ENCODE peak calls at places on chromosomes 16 and 17, in ten cellular contexts. One of them, this sample, is unnamed.
A peak's percentile ranks its signal among the peaks of the same experiment; 100 is the strongest.

GRCh38 chr17:50354776-50355175 is 8.8 kb downstream of the XYLT2 start:
- DNase-seq in heart left ventricle: no peak
- DNase-seq in A549: no peak
- DNase-seq in ovary: no peak
- DNase-seq in esophagus squamous epithelium: no peak
- DNase-seq in vagina: no peak
- DNase-seq in endothelial cell of umbilical vein: no peak
- DNase-seq in Peyer's patch: peak; percentile 46
- DNase-seq in adrenal gland: no peak
- DNase-seq in prostate gland: no peak
- DNase-seq in this sample: no peak

GRCh38 chr17:12983986-12984932 is 33.6 kb downstream of the ELAC2 start:
- DNase-seq in heart left ventricle: peak; percentile 79
- DNase-seq in A549: no peak
- DNase-seq in ovary: peak; percentile 63
- DNase-seq in esophagus squamous epithelium: no peak
- DNase-seq in vagina: peak; percentile 92
- DNase-seq in endothelial cell of umbilical vein: no peak
- DNase-seq in Peyer's patch: peak; percentile 58
- DNase-seq in adrenal gland: peak; percentile 47
- DNase-seq in prostate gland: no peak
- DNase-seq in this sample: peak; percentile 86

GRCh38 chr16:70778901-70779309 is 22.1 kb downstream of the VAC14 start:
- DNase-seq in heart left ventricle: peak; percentile 32
- DNase-seq in A549: peak; percentile 87
- DNase-seq in ovary: peak; percentile 87
- DNase-seq in esophagus squamous epithelium: no peak
- DNase-seq in vagina: peak; percentile 92
- DNase-seq in endothelial cell of umbilical vein: peak; percentile 7
- DNase-seq in Peyer's patch: peak; percentile 62
- DNase-seq in adrenal gland: peak; percentile 52
- DNase-seq in prostate gland: peak; percentile 35
- DNase-seq in this sample: peak; percentile 89

GRCh38 chr17:68456529-68457167 is 648 bp downstream of the WIPI1 start:
- DNase-seq in heart left ventricle: peak; percentile 89
- DNase-seq in A549: peak; percentile 84
- DNase-seq in ovary: peak; percentile 76
- DNase-seq in esophagus squamous epithelium: no peak
- DNase-seq in vagina: no peak
- DNase-seq in endothelial cell of umbilical vein: peak; percentile 87
- DNase-seq in Peyer's patch: peak; percentile 81
- DNase-seq in adrenal gland: peak; percentile 93
- DNase-seq in prostate gland: peak; percentile 78
- DNase-seq in this sample: peak; percentile 77

GRCh38 chr16:57092786-57093301 is 461 bp downstream of the CPNE2 start:
- DNase-seq in heart left ventricle: peak; percentile 47
- DNase-seq in A549: no peak
- DNase-seq in ovary: peak; percentile 50
- DNase-seq in esophagus squamous epithelium: no peak
- DNase-seq in vagina: no peak
- DNase-seq in endothelial cell of umbilical vein: peak; percentile 48
- DNase-seq in Peyer's patch: peak; percentile 65
- DNase-seq in adrenal gland: peak; percentile 27
- DNase-seq in prostate gland: peak; percentile 34
- DNase-seq in this sample: no peak

GRCh38 chr17:82963104-82963950 is 116.1 kb upstream of the METRNL start:
- DNase-seq in heart left ventricle: peak; percentile 86
- DNase-seq in A549: peak; percentile 28
- DNase-seq in ovary: peak; percentile 77
- DNase-seq in esophagus squamous epithelium: no peak
- DNase-seq in vagina: no peak
- DNase-seq in endothelial cell of umbilical vein: peak; percentile 76
- DNase-seq in Peyer's patch: peak; percentile 84
- DNase-seq in adrenal gland: peak; percentile 79
- DNase-seq in prostate gland: peak; percentile 59
- DNase-seq in this sample: peak; percentile 70

GRCh38 chr17:49753959-49754391 is 10.0 kb downstream of the FAM117A start:
- DNase-seq in heart left ventricle: peak; percentile 72
- DNase-seq in A549: no peak
- DNase-seq in ovary: no peak
- DNase-seq in esophagus squamous epithelium: no peak
- DNase-seq in vagina: no peak
- DNase-seq in endothelial cell of umbilical vein: no peak
- DNase-seq in Peyer's patch: no peak
- DNase-seq in adrenal gland: no peak
- DNase-seq in prostate gland: no peak
- DNase-seq in this sample: peak; percentile 68

GRCh38 chr17:21253646-21254441 is 634 bp upstream of the NATD1 start:
- DNase-seq in heart left ventricle: no peak
- DNase-seq in A549: no peak
- DNase-seq in ovary: no peak
- DNase-seq in esophagus squamous epithelium: no peak
- DNase-seq in vagina: no peak
- DNase-seq in endothelial cell of umbilical vein: no peak
- DNase-seq in Peyer's patch: no peak
- DNase-seq in adrenal gland: no peak
- DNase-seq in prostate gland: no peak
- DNase-seq in this sample: no peak

GRCh38 chr17:77315551-77316190 is 174.9 kb downstream of the SEC14L1 start:
- DNase-seq in heart left ventricle: no peak
- DNase-seq in A549: no peak
- DNase-seq in ovary: no peak
- DNase-seq in esophagus squamous epithelium: no peak
- DNase-seq in vagina: no peak
- DNase-seq in endothelial cell of umbilical vein: peak; percentile 38
- DNase-seq in Peyer's patch: peak; percentile 51
- DNase-seq in adrenal gland: peak; percentile 39
- DNase-seq in prostate gland: no peak
- DNase-seq in this sample: no peak

GRCh38 chr17:40779181-40779909 is 3.0 kb downstream of the KRT27 start:
- DNase-seq in heart left ventricle: no peak
- DNase-seq in A549: peak; percentile 45
- DNase-seq in ovary: no peak
- DNase-seq in esophagus squamous epithelium: no peak
- DNase-seq in vagina: no peak
- DNase-seq in endothelial cell of umbilical vein: no peak
- DNase-seq in Peyer's patch: no peak
- DNase-seq in adrenal gland: no peak
- DNase-seq in prostate gland: no peak
- DNase-seq in this sample: no peak

GRCh38 chr16:11994187-11995119 is 17.9 kb downstream of the SNX29 start:
- DNase-seq in heart left ventricle: peak; percentile 52
- DNase-seq in A549: no peak
- DNase-seq in ovary: no peak
- DNase-seq in esophagus squamous epithelium: no peak
- DNase-seq in vagina: no peak
- DNase-seq in endothelial cell of umbilical vein: peak; percentile 68
- DNase-seq in Peyer's patch: peak; percentile 56
- DNase-seq in adrenal gland: peak; percentile 61
- DNase-seq in prostate gland: no peak
- DNase-seq in this sample: no peak

GRCh38 chr17:28599311-28600184 is 723 bp upstream of the SPAG5 start:
- DNase-seq in heart left ventricle: peak; percentile 63
- DNase-seq in A549: peak; percentile 83
- DNase-seq in ovary: peak; percentile 80
- DNase-seq in esophagus squamous epithelium: no peak
- DNase-seq in vagina: peak; percentile 90
- DNase-seq in endothelial cell of umbilical vein: peak; percentile 87
- DNase-seq in Peyer's patch: peak; percentile 84
- DNase-seq in adrenal gland: peak; percentile 85
- DNase-seq in prostate gland: peak; percentile 56
- DNase-seq in this sample: peak; percentile 73

DNA sequence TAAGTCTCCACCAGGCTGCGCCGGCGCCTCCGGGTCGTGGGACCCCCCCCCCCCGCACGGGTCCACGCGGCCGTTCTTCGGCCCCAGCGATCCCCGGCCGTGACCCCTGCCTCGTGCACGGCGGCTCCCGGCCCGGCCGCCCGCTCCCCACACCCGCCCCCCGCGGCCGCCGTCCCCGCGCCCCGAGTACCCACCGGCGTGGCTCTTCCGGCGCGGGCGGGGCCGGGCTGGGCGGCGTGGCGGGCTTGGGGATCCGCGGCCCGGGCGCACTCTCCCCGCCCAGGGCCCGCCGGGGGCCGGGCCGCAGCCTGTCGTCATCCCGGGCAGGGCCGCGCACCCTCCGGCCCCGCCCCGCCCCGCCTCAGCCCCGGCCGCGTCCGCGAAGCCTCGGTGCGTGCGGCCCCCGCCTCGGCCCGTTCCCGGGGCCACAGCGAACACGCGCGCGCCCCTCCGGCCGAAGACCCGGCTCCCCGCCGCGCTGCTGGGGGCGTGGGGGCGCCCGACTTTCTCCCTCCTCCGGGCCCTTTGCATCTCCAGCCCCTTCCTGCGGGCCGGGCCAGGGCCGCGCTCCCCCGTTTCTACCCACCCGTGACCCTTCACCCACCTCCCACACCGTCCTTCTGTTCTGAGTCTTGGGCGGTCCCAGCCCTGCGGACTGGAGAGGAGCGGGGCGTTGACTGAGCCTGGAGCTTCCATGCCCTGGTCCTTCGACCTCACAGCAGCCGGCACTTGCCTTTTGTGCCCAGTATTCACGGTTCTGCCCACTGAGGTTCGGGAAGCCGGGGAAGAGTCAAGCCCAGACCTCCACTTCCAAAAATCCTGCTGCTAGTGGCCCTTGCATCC is 859 bp downstream of the MYO1C start:
- DNase-seq in heart left ventricle: peak; percentile 82
- DNase-seq in A549: no peak
- DNase-seq in ovary: peak; percentile 73
- DNase-seq in esophagus squamous epithelium: no peak
- DNase-seq in vagina: peak; percentile 92
- DNase-seq in endothelial cell of umbilical vein: no peak
- DNase-seq in Peyer's patch: peak; percentile 83
- DNase-seq in adrenal gland: peak; percentile 63
- DNase-seq in prostate gland: no peak
- DNase-seq in this sample: peak; percentile 63
- TF ChIP-seq POLR2A in heart left ventricle: peak; percentile 2
- TF ChIP-seq POLR2A in A549: peak; percentile 30
- TF ChIP-seq POLR2A in ovary: no peak
- TF ChIP-seq POLR2A in esophagus squamous epithelium: no peak
- TF ChIP-seq POLR2A in vagina: no peak
- TF ChIP-seq POLR2A in endothelial cell of umbilical vein: peak; percentile 42
- TF ChIP-seq POLR2A in Peyer's patch: no peak
- TF ChIP-seq POLR2A in adrenal gland: no peak
- TF ChIP-seq POLR2A in prostate gland: no peak
- TF ChIP-seq POLR2A in this sample: no peak

GRCh38 chr16:89473791-89474414 is 16.5 kb downstream of the ANKRD11 start:
- DNase-seq in heart left ventricle: no peak
- DNase-seq in A549: no peak
- DNase-seq in ovary: no peak
- DNase-seq in esophagus squamous epithelium: no peak
- DNase-seq in vagina: no peak
- DNase-seq in endothelial cell of umbilical vein: no peak
- DNase-seq in Peyer's patch: no peak
- DNase-seq in adrenal gland: peak; percentile 31
- DNase-seq in prostate gland: no peak
- DNase-seq in this sample: no peak

GRCh38 chr16:89475144-89475543 is 15.2 kb downstream of the ANKRD11 start:
- DNase-seq in heart left ventricle: no peak
- DNase-seq in A549: no peak
- DNase-seq in ovary: no peak
- DNase-seq in esophagus squamous epithelium: no peak
- DNase-seq in vagina: no peak
- DNase-seq in endothelial cell of umbilical vein: no peak
- DNase-seq in Peyer's patch: no peak
- DNase-seq in adrenal gland: no peak
- DNase-seq in prostate gland: no peak
- DNase-seq in this sample: no peak

GRCh38 chr16:89478576-89479221 is 11.7 kb downstream of the ANKRD11 start:
- DNase-seq in heart left ventricle: no peak
- DNase-seq in A549: peak; percentile 44
- DNase-seq in ovary: no peak
- DNase-seq in esophagus squamous epithelium: no peak
- DNase-seq in vagina: no peak
- DNase-seq in endothelial cell of umbilical vein: no peak
- DNase-seq in Peyer's patch: no peak
- DNase-seq in adrenal gland: no peak
- DNase-seq in prostate gland: no peak
- DNase-seq in this sample: no peak

GRCh38 chr16:89476811-89477261 is 13.5 kb downstream of the ANKRD11 start:
- DNase-seq in heart left ventricle: no peak
- DNase-seq in A549: no peak
- DNase-seq in ovary: no peak
- DNase-seq in esophagus squamous epithelium: no peak
- DNase-seq in vagina: no peak
- DNase-seq in endothelial cell of umbilical vein: no peak
- DNase-seq in Peyer's patch: no peak
- DNase-seq in adrenal gland: no peak
- DNase-seq in prostate gland: no peak
- DNase-seq in this sample: no peak

GRCh38 chr16:89476379-89476778 is 14.0 kb downstream of the ANKRD11 start:
- DNase-seq in heart left ventricle: no peak
- DNase-seq in A549: no peak
- DNase-seq in ovary: no peak
- DNase-seq in esophagus squamous epithelium: no peak
- DNase-seq in vagina: no peak
- DNase-seq in endothelial cell of umbilical vein: no peak
- DNase-seq in Peyer's patch: no peak
- DNase-seq in adrenal gland: no peak
- DNase-seq in prostate gland: peak; percentile 68
- DNase-seq in this sample: no peak
- H3K4me1 ChIP-seq in heart left ventricle: peaks cover 74% of the 10 kb centered on the region
- H3K4me1 ChIP-seq in A549: peaks cover 77% of the 10 kb centered on the region
- H3K4me1 ChIP-seq in ovary: peaks cover 33% of the 10 kb centered on the region
- H3K4me1 ChIP-seq in esophagus squamous epithelium: peaks cover 49% of the 10 kb centered on the region
- H3K4me1 ChIP-seq in vagina: peaks cover 100% of the 10 kb centered on the region
- H3K4me1 ChIP-seq in endothelial cell of umbilical vein: peaks cover 2% of the 10 kb centered on the region
- H3K4me1 ChIP-seq in Peyer's patch: peaks cover 14% of the 10 kb centered on the region
- H3K4me1 ChIP-seq in adrenal gland: peaks cover 58% of the 10 kb centered on the region
- H3K4me1 ChIP-seq in prostate gland: peaks cover 13% of the 10 kb centered on the region
- H3K4me1 ChIP-seq in this sample: peaks cover 3% of the 10 kb centered on the region

GRCh38 chr17:8383143-8383974 is at the start of gene RPL26:
- DNase-seq in heart left ventricle: peak; percentile 97
- DNase-seq in A549: peak; percentile 99
- DNase-seq in ovary: peak; percentile 99
- DNase-seq in esophagus squamous epithelium: peak; percentile 84
- DNase-seq in vagina: peak; percentile 96
- DNase-seq in endothelial cell of umbilical vein: peak; percentile 98
- DNase-seq in Peyer's patch: peak; percentile 99
- DNase-seq in adrenal gland: peak; percentile 98
- DNase-seq in prostate gland: peak; percentile 97
- DNase-seq in this sample: peak; percentile 99
- TF ChIP-seq POLR2A in heart left ventricle: peak; percentile 73
- TF ChIP-seq POLR2A in A549: peak; percentile 98
- TF ChIP-seq POLR2A in ovary: peak; percentile 77
- TF ChIP-seq POLR2A in esophagus squamous epithelium: peak; percentile 85
- TF ChIP-seq POLR2A in vagina: no peak
- TF ChIP-seq POLR2A in endothelial cell of umbilical vein: peak; percentile 97
- TF ChIP-seq POLR2A in Peyer's patch: peak; percentile 76
- TF ChIP-seq POLR2A in adrenal gland: peak; percentile 83
- TF ChIP-seq POLR2A in prostate gland: peak; percentile 48
- TF ChIP-seq POLR2A in this sample: peak; percentile 21

DNA sequence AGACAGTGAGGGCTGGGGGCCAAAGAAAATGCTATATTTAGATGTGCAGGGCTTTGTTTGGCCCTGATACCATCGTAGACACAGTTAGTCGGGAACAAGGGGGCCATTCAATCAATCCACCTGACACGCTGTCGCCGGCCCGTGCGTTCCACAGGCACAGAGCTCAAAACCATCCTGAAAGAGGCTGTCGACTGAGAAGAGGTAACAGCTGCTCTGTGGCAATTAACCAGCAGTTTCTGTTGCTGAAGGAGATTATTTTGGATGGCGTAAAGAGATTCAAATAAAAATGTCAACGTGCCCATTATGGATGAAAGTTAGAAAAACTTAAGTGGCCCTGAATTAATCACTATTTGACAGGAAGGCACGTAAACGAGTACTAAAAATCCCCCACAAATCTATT is 276.2 kb upstream of the IRX5 start:
- DNase-seq in heart left ventricle: no peak
- DNase-seq in A549: no peak
- DNase-seq in ovary: no peak
- DNase-seq in esophagus squamous epithelium: no peak
- DNase-seq in vagina: no peak
- DNase-seq in endothelial cell of umbilical vein: no peak
- DNase-seq in Peyer's patch: no peak
- DNase-seq in adrenal gland: no peak
- DNase-seq in prostate gland: no peak
- DNase-seq in this sample: no peak
- H3K4me1 ChIP-seq in heart left ventricle: peaks cover 21% of the 10 kb centered on the region
- H3K4me1 ChIP-seq in A549: no peaks in the 10 kb centered on the region
- H3K4me1 ChIP-seq in ovary: peaks cover 7% of the 10 kb centered on the region
- H3K4me1 ChIP-seq in esophagus squamous epithelium: no peaks in the 10 kb centered on the region
- H3K4me1 ChIP-seq in vagina: peaks cover 37% of the 10 kb centered on the region
- H3K4me1 ChIP-seq in endothelial cell of umbilical vein: no peaks in the 10 kb centered on the region
- H3K4me1 ChIP-seq in Peyer's patch: no peaks in the 10 kb centered on the region
- H3K4me1 ChIP-seq in adrenal gland: peaks cover 8% of the 10 kb centered on the region
- H3K4me1 ChIP-seq in prostate gland: peaks cover 2% of the 10 kb centered on the region
- H3K4me1 ChIP-seq in this sample: peaks cover 4% of the 10 kb centered on the region

This sample was measured in uterus.